ENCODE peak calls at places on chromosome 19, in ten cellular contexts. W is tibial nerve; J is kidney epithelial cell; K is endodermal cell; C is CD8-positive, alpha-beta T cell; Q is body of pancreas; S is AG04449; X is upper lobe of left lung; N is mammary epithelial cell; F is SK-N-SH. D is an unnamed sample.

GRCh38 chr19:19308373-19308772 is 11.9 kb downstream of the SUGP1 start:
- DNase-seq in W (no peak), J (no peak), K (no peak), C (no peak), Q (no peak), S (no peak), X (no peak), N (no peak), F (no peak), D (no peak)

GRCh38 chr19:38394488-38394887 is 6.0 kb downstream of the SPRED3 start:
- DNase-seq in W (no peak), J (no peak), K (peak), C (peak), Q (no peak), S (no peak), X (peak), N (no peak), F (no peak), D (no peak)

GRCh38 chr19:33408538-33408937 is 35.0 kb downstream of the CEBPG start:
- DNase-seq in W (no peak), J (no peak), K (no peak), C (no peak), Q (no peak), S (no peak), X (no peak), N (no peak), F (no peak), D (no peak)

GRCh38 chr19:12482505-12482886 is 2.1 kb downstream of the ZNF709 start:
- DNase-seq in W (no peak), J (no peak), K (no peak), C (no peak), Q (no peak), S (no peak), X (no peak), N (no peak), F (no peak), D (no peak)

GRCh38 chr19:31312004-31312403 is 37.2 kb downstream of the TSHZ3 start:
- DNase-seq in W (peak), J (no peak), K (no peak), C (no peak), Q (no peak), S (peak), X (no peak), N (peak), F (no peak), D (no peak)

GRCh38 chr19:1474011-1474764 is 4.8 kb downstream of the C19orf25 start:
- DNase-seq in W (no peak), J (no peak), K (no peak), C (no peak), Q (no peak), S (no peak), X (peak), N (no peak), F (peak), D (no peak)

GRCh38 chr19:33125929-33126388 is 6.0 kb upstream of the WDR88 start:
- DNase-seq in W (peak), J (no peak), K (peak), C (peak), Q (peak), S (no peak), X (no peak), N (peak), F (peak), D (peak)

GRCh38 chr19:31114585-31114984 is 234.7 kb downstream of the TSHZ3 start:
- DNase-seq in W (no peak), J (no peak), K (no peak), C (no peak), Q (no peak), S (no peak), X (no peak), N (no peak), F (no peak), D (no peak)

GRCh38 chr19:35341565-35342225 is 6.0 kb upstream of the FFAR1 start:
- DNase-seq in W (no peak), J (no peak), K (no peak), C (no peak), Q (no peak), S (no peak), X (no peak), N (no peak), F (no peak), D (no peak)

GRCh38 chr19:52533901-52534300 is 6.4 kb downstream of the ZNF808 start:
- DNase-seq in W (no peak), J (no peak), K (no peak), C (no peak), Q (no peak), S (no peak), X (no peak), N (no peak), F (no peak), D (no peak)

GRCh38 chr19:48487544-48487943 is 18.4 kb downstream of the CYTH2 start:
- DNase-seq in W (no peak), J (no peak), K (no peak), C (no peak), Q (no peak), S (no peak), X (no peak), N (no peak), F (no peak), D (no peak)

GRCh38 chr19:29477831-29478577 is 47.8 kb upstream of the VSTM2B start:
- DNase-seq in W (no peak), J (no peak), K (peak), C (no peak), Q (no peak), S (no peak), X (no peak), N (no peak), F (no peak), D (no peak)

GRCh38 chr19:1401138-1401888 is at the start of gene GAMT:
- DNase-seq in W (no peak), J (no peak), K (peak), C (peak), Q (peak), S (no peak), X (peak), N (no peak), F (peak), D (no peak)

GRCh38 chr19:43306097-43306496 is 36.8 kb upstream of the PSG9 start:
- DNase-seq in W (no peak), J (no peak), K (no peak), C (no peak), Q (no peak), S (no peak), X (no peak), N (no peak), F (no peak), D (no peak)

GRCh38 chr19:36115453-36116343 is at the start of gene TBCB:
- DNase-seq in W (peak), J (no peak), K (no peak), C (peak), Q (no peak), S (no peak), X (peak), N (no peak), F (peak), D (no peak)

GRCh38 chr19:10290876-10291553 is 1.3 kb downstream of the ICAM5 start:
- DNase-seq in W (no peak), J (no peak), K (peak), C (peak), Q (no peak), S (no peak), X (peak), N (peak), F (peak), D (no peak)

GRCh38 chr19:16359964-16360363 is 35.3 kb downstream of the KLF2 start:
- DNase-seq in W (no peak), J (no peak), K (no peak), C (no peak), Q (no peak), S (no peak), X (no peak), N (no peak), F (no peak), D (no peak)

GRCh38 chr19:39253374-39254149 is 4.9 kb upstream of the IFNL4 start:
- DNase-seq in W (no peak), J (no peak), K (no peak), C (no peak), Q (no peak), S (no peak), X (no peak), N (no peak), F (no peak), D (no peak)

GRCh38 chr19:35220315-35220921 is 8.1 kb downstream of the FAM187B start:
- DNase-seq in W (no peak), J (no peak), K (peak), C (no peak), Q (no peak), S (no peak), X (no peak), N (no peak), F (no peak), D (no peak)

GRCh38 chr19:18514800-18515682 is 6.8 kb downstream of the ELL start:
- DNase-seq in W (peak), J (peak), K (no peak), C (peak), Q (peak), S (no peak), X (no peak), N (no peak), F (no peak), D (no peak)

GRCh38 chr19:39032164-39032918 is at the start of gene FBXO27:
- DNase-seq in W (no peak), J (no peak), K (peak), C (no peak), Q (peak), S (no peak), X (peak), N (no peak), F (peak), D (no peak)

GRCh38 chr19:53463263-53463662 is 4.3 kb upstream of the ZNF813 start:
- DNase-seq in W (no peak), J (no peak), K (peak), C (no peak), Q (peak), S (no peak), X (peak), N (no peak), F (peak), D (no peak)

GRCh38 chr19:29662604-29663404 is 2.5 kb upstream of the PLEKHF1 start:
- DNase-seq in W (peak), J (peak), K (no peak), C (no peak), Q (peak), S (peak), X (no peak), N (peak), F (no peak), D (no peak)

GRCh38 chr19:58538257-58539168 is 5.4 kb upstream of the TRIM28 start:
- DNase-seq in W (no peak), J (no peak), K (peak), C (peak), Q (peak), S (no peak), X (peak), N (no peak), F (no peak), D (no peak)

GRCh38 chr19:58476498-58477015 is 405 bp downstream of the ZNF446 start:
- DNase-seq in W (no peak), J (no peak), K (no peak), C (no peak), Q (no peak), S (no peak), X (no peak), N (no peak), F (peak), D (no peak)

GRCh38 chr19:1177322-1178114 is 3.5 kb upstream of the SBNO2 start:
- DNase-seq in W (no peak), J (peak), K (peak), C (no peak), Q (no peak), S (peak), X (peak), N (peak), F (no peak), D (no peak)

GRCh38 chr19:10420444-10421239 is at the start of gene PDE4A:
- DNase-seq in W (no peak), J (no peak), K (peak), C (peak), Q (no peak), S (no peak), X (peak), N (peak), F (peak), D (no peak)

GRCh38 chr19:35519291-35519690 is 5.8 kb upstream of the DMKN start:
- DNase-seq in W (no peak), J (no peak), K (no peak), C (no peak), Q (no peak), S (no peak), X (no peak), N (peak), F (no peak), D (no peak)

GRCh38 chr19:36136975-36137686 is 2.7 kb upstream of the CAPNS1 start:
- DNase-seq in W (no peak), J (no peak), K (no peak), C (no peak), Q (peak), S (no peak), X (no peak), N (peak), F (no peak), D (no peak)

GRCh38 chr19:39949026-39949747 is 14.8 kb upstream of the FCGBP start:
- DNase-seq in W (no peak), J (no peak), K (no peak), C (no peak), Q (no peak), S (no peak), X (no peak), N (no peak), F (no peak), D (no peak)

GRCh38 chr19:51799311-51799997 is 4.5 kb downstream of the FPR3 start:
- DNase-seq in W (peak), J (no peak), K (no peak), C (no peak), Q (peak), S (peak), X (peak), N (peak), F (peak), D (no peak)

GRCh38 chr19:17470204-17470841 is at the start of gene SLC27A1:
- DNase-seq in W (peak), J (peak), K (peak), C (peak), Q (peak), S (peak), X (peak), N (peak), F (peak), D (peak)

GRCh38 chr19:20482721-20483120 is 82.9 kb downstream of the ZNF737 start:
- DNase-seq in W (no peak), J (no peak), K (peak), C (peak), Q (no peak), S (no peak), X (no peak), N (no peak), F (no peak), D (no peak)

GRCh38 chr19:10305139-10305806 is 4.3 kb downstream of the ZGLP1 start:
- DNase-seq in W (no peak), J (no peak), K (no peak), C (peak), Q (no peak), S (no peak), X (no peak), N (no peak), F (no peak), D (no peak)

GRCh38 chr19:17037184-17037583 is 10.6 kb upstream of the CPAMD8 start:
- DNase-seq in W (no peak), J (no peak), K (no peak), C (no peak), Q (no peak), S (no peak), X (no peak), N (no peak), F (no peak), D (no peak)

GRCh38 chr19:17706750-17707181 is 12.5 kb upstream of the MAP1S start:
- DNase-seq in W (no peak), J (no peak), K (peak), C (no peak), Q (no peak), S (no peak), X (no peak), N (no peak), F (peak), D (no peak)

GRCh38 chr19:54137913-54138776 is 583 bp downstream of the CNOT3 start:
- DNase-seq in W (no peak), J (no peak), K (peak), C (peak), Q (peak), S (no peak), X (peak), N (no peak), F (peak), D (no peak)

GRCh38 chr19:17579523-17580244 is 24.2 kb downstream of the COLGALT1 start:
- DNase-seq in W (peak), J (no peak), K (peak), C (no peak), Q (no peak), S (no peak), X (peak), N (peak), F (peak), D (no peak)

GRCh38 chr19:23060016-23060415 is 56.8 kb upstream of the ZNF730 start:
- DNase-seq in W (no peak), J (no peak), K (no peak), C (no peak), Q (no peak), S (no peak), X (no peak), N (no peak), F (no peak), D (no peak)

DNA sequence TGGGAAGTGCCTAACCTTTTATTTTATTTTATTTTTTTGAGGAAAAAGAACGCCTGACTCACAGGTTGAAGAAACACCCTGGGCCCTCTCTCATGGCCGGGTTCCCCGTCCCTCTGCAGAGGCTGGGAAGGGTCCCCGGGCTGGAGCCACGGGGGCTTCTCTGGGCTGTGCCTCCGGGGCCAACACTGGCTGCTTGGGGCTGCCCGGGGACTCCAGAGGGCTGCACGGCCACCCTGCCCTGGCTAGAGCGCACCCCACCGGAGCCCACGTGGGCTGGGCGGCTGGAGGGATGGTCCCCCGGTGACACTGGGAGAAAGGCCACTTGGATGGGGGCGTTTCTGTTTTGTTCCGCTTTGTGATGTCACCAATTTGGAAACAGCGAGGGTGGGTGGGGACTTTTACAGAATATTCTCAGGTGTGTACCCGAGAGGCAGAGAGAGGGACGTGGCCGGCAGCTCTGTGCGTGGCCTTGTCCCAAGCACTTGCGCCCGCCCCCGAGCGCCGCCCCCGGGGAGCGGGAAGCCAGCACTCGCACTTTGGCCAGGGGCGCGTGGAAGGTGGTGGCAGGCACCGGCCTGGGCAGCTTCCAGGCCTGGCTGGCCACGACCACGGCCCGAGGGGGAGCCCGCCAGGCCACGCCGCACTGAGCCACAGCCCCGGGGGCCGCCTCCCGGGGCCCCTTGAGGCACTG is 13.9 kb upstream of the GNA15 start:
- DNase-seq in W (no peak), J (no peak), K (no peak), C (peak), Q (no peak), S (no peak), X (peak), N (no peak), F (no peak), D (no peak)
- TF ChIP-seq CTCF in W (no peak), J (no peak), K (no peak), C (no peak), Q (no peak), S (no peak), X (no peak), N (no peak), F (no peak), D (no peak)

DNA sequence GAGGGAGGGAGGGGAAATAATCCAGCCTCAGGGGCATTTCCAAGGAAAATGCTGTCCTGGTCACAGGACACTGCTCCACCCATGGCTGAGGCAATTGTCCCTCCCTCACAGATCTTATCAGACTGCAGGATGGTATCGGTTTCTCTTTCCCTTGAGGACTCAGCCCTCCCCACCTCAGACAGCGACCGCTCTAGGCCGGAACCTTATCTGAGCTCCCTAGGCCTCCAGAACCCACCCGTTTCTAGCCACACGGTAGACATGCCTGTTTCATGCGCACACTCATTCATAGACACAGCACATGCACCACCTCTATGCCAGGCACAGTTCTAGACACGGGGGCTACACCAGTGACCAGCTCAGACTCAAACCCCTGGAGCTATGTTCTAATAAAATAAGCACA is 10.1 kb upstream of the IZUMO2 start:
- DNase-seq in W (no peak), J (no peak), K (no peak), C (no peak), Q (no peak), S (no peak), X (no peak), N (no peak), F (no peak), D (no peak)
- H3K4me3 ChIP-seq in W (no peak), J (no peak), K (no peak), C (no peak), Q (no peak), S (no peak), X (no peak), N (no peak), F (no peak), D (no peak)

DNA sequence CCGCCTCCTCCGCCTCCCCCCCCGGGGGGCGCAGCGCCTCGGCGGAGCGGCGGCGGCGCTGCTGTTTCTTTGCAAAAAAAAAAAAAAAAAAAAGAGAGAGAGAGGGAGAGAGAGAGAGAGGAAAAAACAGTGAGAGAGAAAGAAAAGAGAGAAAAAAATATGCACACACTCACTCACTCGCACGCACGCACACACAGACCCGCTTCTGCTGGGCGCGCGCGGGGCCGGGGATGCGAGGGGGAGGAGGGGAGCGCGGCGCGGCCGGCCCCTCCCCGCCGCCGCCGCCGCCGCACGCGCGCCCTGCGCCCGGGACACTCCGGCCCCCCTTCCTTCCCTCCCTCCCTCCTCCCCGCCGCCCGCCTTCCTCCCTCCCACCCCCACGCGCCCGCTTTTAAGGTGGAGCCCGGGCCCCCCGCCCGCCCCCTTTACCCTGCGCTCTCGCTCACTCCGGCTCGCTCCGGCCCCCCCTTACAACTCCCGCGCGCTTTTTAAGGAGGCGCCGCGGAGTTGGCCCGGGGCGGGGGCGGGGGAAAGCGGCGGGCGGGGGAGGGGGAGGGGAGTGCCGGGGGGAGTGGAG is at the start of gene SAMD1:
- DNase-seq in W (peak), J (no peak), K (peak), C (peak), Q (peak), S (no peak), X (peak), N (peak), F (peak), D (no peak)
- TF ChIP-seq CTCF in W (no peak), J (no peak), K (no peak), C (no peak), Q (no peak), S (no peak), X (no peak), N (no peak), F (no peak), D (no peak)

GRCh38 chr19:49663224-49663623 is 2.4 kb downstream of the IRF3 start:
- DNase-seq in W (no peak), J (no peak), K (no peak), C (no peak), Q (no peak), S (no peak), X (peak), N (no peak), F (no peak), D (no peak)
- H3K4me3 ChIP-seq in W (no peak), J (no peak), K (no peak), C (peak), Q (no peak), S (no peak), X (peak), N (no peak), F (no peak), D (no peak)

DNA sequence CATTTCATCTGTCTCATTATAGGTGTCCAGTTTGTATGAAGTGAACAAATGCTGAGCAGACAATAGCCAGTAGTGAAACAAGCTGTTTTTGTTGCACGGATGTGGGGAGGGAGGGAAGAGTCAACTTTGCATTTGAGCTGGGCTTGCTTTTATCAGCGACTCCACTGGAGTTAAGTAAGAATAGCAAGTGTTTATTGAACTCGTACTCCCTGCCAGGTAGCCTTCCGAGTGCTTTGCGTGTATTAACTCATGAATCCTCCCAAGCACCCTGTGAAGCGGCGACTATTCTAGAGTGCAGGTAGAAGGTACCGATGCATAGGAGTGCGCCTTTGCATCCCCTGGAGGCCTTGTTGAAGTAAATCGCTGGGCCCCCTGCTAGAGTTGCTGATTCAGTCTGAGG is 4.7 kb upstream of the ZNF444 start:
- DNase-seq in W (no peak), J (no peak), K (peak), C (no peak), Q (no peak), S (no peak), X (no peak), N (no peak), F (no peak), D (no peak)
- TF ChIP-seq CTCF in W (no peak), J (no peak), K (peak), C (no peak), Q (no peak), S (no peak), X (no peak), N (no peak), F (no peak), D (no peak)